ENCODE peak calls at places on chromosomes 5 and 9, in ten cellular contexts. T, K, C, D, W, H, V, S, M and G are unnamed samples.

GRCh38 chr5:76169536-76169935 is 86.4 kb downstream of the SV2C start:
- DNase-seq in T (no peak), K (no peak), C (no peak), D (no peak), W (no peak), H (no peak), V (no peak), S (no peak), M (no peak), G (no peak)

GRCh38 chr5:173165193-173165988 is 21.1 kb downstream of the BNIP1 start:
- DNase-seq in T (no peak), K (no peak), C (no peak), D (no peak), W (no peak), H (peak; percentile 68), V (no peak), S (no peak), M (no peak), G (peak; percentile 56)

GRCh38 chr5:177317959-177318377 is 6.3 kb upstream of the MXD3 start:
- DNase-seq in T (peak; percentile 63), K (peak; percentile 62), C (peak; percentile 66), D (peak; percentile 75), W (peak; percentile 79), H (peak; percentile 77), V (peak; percentile 75), S (peak; percentile 69), M (peak; percentile 84), G (peak; percentile 86)

GRCh38 chr5:39902626-39903025 is 477.8 kb upstream of the DAB2 start:
- DNase-seq in T (no peak), K (no peak), C (no peak), D (no peak), W (no peak), H (no peak), V (no peak), S (no peak), M (no peak), G (no peak)

GRCh38 chr9:16150501-16150900 is 597.7 kb downstream of the CCDC171 start:
- DNase-seq in T (no peak), K (no peak), C (peak; percentile 94), D (no peak), W (no peak), H (peak; percentile 60), V (no peak), S (no peak), M (peak; percentile 17), G (no peak)

GRCh38 chr5:132263548-132264261 is 6.2 kb downstream of the PDLIM4 start:
- DNase-seq in T (no peak), K (peak; percentile 80), C (peak; percentile 95), D (no peak), W (peak; percentile 64), H (no peak), V (no peak), S (no peak), M (peak; percentile 37), G (no peak)

GRCh38 chr5:14342306-14342705 is 199.2 kb downstream of the TRIO start:
- DNase-seq in T (no peak), K (no peak), C (no peak), D (no peak), W (no peak), H (no peak), V (no peak), S (no peak), M (no peak), G (no peak)

GRCh38 chr5:174563899-174564298 is 160.5 kb upstream of the MSX2 start:
- DNase-seq in T (no peak), K (no peak), C (no peak), D (no peak), W (no peak), H (no peak), V (no peak), S (no peak), M (no peak), G (no peak)

DNA sequence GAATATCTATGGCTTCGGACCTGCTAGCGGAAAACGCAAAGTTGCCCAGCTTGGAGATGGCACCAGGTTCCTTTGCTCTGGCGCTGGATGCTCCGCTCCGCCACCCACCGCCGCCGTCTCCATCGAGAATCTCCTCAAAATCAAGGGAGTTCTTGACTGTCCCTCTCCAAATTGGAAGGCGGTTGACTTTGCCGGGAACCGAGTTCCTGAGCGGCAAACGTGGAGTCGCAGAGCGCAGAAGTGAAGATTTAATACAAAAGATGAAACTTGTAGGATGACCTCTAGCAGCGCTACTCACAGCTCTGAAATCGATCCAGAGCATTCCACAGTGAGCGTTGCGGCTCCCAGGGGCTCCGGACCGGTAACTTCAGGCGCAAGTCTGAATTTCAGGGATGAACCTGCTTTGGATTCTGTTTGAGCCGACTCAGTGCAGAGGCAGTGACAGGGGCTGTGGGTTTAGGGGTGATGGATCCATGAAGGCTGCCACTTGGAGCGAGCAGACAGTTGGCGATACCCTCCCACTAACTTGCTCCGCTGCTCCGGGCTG is 1641.5 kb upstream of the C9orf72 start:
- DNase-seq in T (no peak), K (no peak), C (no peak), D (no peak), W (peak; percentile 6), H (no peak), V (no peak), S (no peak), M (no peak), G (no peak)
- H3K4me3 ChIP-seq in T (no peak overlapping the region), K (no peak overlapping the region), C (peak overlapping the region; percentile 55), D (no peak overlapping the region), W (peak overlapping the region; percentile 51), H (peak overlapping the region; percentile 13), V (no peak overlapping the region), S (no peak overlapping the region), M (no peak overlapping the region), G (no peak overlapping the region)

GRCh38 chr5:142808778-142809606 is 38.8 kb downstream of the ARHGAP26 start:
- DNase-seq in T (no peak), K (no peak), C (no peak), D (no peak), W (no peak), H (no peak), V (no peak), S (no peak), M (no peak), G (peak; percentile 73)

GRCh38 chr5:142810081-142810480 is 39.9 kb downstream of the ARHGAP26 start:
- DNase-seq in T (no peak), K (no peak), C (no peak), D (peak; percentile 78), W (no peak), H (no peak), V (no peak), S (no peak), M (no peak), G (no peak)

GRCh38 chr5:142813208-142813607 is 43.0 kb downstream of the ARHGAP26 start:
- DNase-seq in T (no peak), K (no peak), C (no peak), D (no peak), W (no peak), H (peak; percentile 58), V (no peak), S (no peak), M (no peak), G (no peak)

GRCh38 chr5:142811840-142812557 is 41.8 kb downstream of the ARHGAP26 start:
- DNase-seq in T (no peak), K (no peak), C (no peak), D (no peak), W (no peak), H (no peak), V (no peak), S (no peak), M (no peak), G (no peak)

GRCh38 chr5:142810891-142811290 is 40.7 kb downstream of the ARHGAP26 start:
- DNase-seq in T (no peak), K (no peak), C (peak; percentile 54), D (no peak), W (no peak), H (no peak), V (no peak), S (no peak), M (no peak), G (no peak)
- H3K4me1 ChIP-seq in T (peaks cover 41% of the 10 kb centered on the region), K (peaks cover 54% of the 10 kb centered on the region), C (peaks cover 7% of the 10 kb centered on the region), D (peaks cover 81% of the 10 kb centered on the region), W (peaks cover 51% of the 10 kb centered on the region), H (peaks cover 67% of the 10 kb centered on the region), V (peaks cover 7% of the 10 kb centered on the region), S (no peaks in the 10 kb centered on the region), M (peaks cover 21% of the 10 kb centered on the region), G (peaks cover 12% of the 10 kb centered on the region)

GRCh38 chr5:178993236-178993765 is 1.8 kb downstream of the GRM6 start:
- DNase-seq in T (no peak), K (no peak), C (no peak), D (no peak), W (no peak), H (no peak), V (no peak), S (no peak), M (no peak), G (no peak)
- H3K9me3 ChIP-seq in T (peaks cover 4% of the 10 kb centered on the region), K (no peaks in the 10 kb centered on the region), C (no peaks in the 10 kb centered on the region), D (peaks cover 17% of the 10 kb centered on the region), W (peaks cover 15% of the 10 kb centered on the region), H (no peaks in the 10 kb centered on the region), V (peaks cover 32% of the 10 kb centered on the region), S (peaks cover 3% of the 10 kb centered on the region), M (peaks cover 7% of the 10 kb centered on the region), G (no peaks in the 10 kb centered on the region)

GRCh38 chr9:129037767-129038098 is 1.3 kb downstream of the MIGA2 start:
- DNase-seq in T (no peak), K (no peak), C (no peak), D (no peak), W (no peak), H (no peak), V (no peak), S (no peak), M (no peak), G (no peak)

GRCh38 chr9:129036241-129036922 is at the start of gene MIGA2:
- DNase-seq in T (peak; percentile 98), K (peak; percentile 97), C (peak; percentile 99), D (peak; percentile 98), W (peak; percentile 100), H (peak; percentile 98), V (peak; percentile 95), S (peak; percentile 94), M (peak; percentile 98), G (peak; percentile 100)

GRCh38 chr9:129036923-129037766 is 719 bp downstream of the MIGA2 start:
- DNase-seq in T (no peak), K (no peak), C (no peak), D (no peak), W (no peak), H (no peak), V (no peak), S (no peak), M (no peak), G (peak; percentile 21)

GRCh38 chr9:129040113-129040643 is 3.8 kb downstream of the MIGA2 start:
- DNase-seq in T (no peak), K (no peak), C (no peak), D (no peak), W (no peak), H (no peak), V (no peak), S (no peak), M (no peak), G (no peak)

DNA sequence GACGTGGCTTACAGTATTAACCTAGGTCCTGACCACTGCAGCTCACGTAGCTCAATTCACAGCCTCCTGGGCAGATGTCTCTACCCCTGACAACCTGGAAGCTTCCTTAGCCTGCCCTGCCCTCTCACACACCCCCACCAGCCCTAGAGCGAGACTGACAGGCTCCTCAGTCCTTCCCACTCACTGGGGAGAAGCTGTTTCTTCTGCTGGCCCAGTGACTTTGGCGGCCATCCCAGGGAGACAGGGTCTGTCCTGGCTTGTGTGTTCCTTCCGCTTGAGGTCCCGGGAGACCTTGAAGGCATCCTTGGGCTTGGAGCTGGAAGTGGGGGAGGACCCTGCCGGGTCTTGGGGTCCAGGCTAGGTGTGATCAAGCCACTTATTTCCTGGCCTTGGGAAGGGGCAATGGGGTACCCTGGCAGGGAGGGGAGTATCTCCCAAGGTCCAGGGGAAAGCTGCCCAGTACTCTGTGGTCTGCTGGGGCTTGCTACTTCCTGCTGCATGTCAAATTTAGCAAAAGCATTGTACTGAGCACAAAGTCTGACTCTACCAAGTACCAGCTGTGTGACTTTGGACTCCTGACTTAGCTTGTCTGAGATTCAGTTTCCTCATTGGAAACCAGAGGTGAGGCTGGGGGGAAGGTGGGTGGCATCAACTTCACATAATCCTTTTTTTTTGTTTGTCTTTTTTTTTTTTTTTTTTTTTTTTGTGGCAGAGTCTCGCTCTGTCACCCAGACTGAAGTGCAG is 1.9 kb downstream of the MIGA2 start:
- DNase-seq in T (no peak), K (no peak), C (no peak), D (peak; percentile 62), W (no peak), H (peak; percentile 82), V (no peak), S (no peak), M (no peak), G (peak; percentile 90)
- H3K4me3 ChIP-seq in T (no peak overlapping the region), K (peak overlapping the region; percentile 94), C (no peak overlapping the region), D (peak overlapping the region; percentile 37), W (no peak overlapping the region), H (peak overlapping the region; percentile 95), V (no peak overlapping the region), S (no peak overlapping the region), M (peak overlapping the region; percentile 75), G (peak overlapping the region; percentile 95)